ENCODE peak calls at places on chromosome 1, in four cellular contexts. One of them, this sample, is unnamed.

GRCh38 chr1:23555949-23556640 is 3.2 kb downstream of the ID3 start:
- DNase-seq in IMR-90: peak
- DNase-seq in ovary: peak
- DNase-seq in prostate gland: no peak
- DNase-seq in this sample: no peak

GRCh38 chr1:208132287-208132882 is 111.8 kb downstream of the PLXNA2 start:
- DNase-seq in IMR-90: peak
- DNase-seq in ovary: peak
- DNase-seq in prostate gland: peak
- DNase-seq in this sample: peak

GRCh38 chr1:97603218-97603617 is 317.6 kb downstream of the DPYD start:
- DNase-seq in IMR-90: no peak
- DNase-seq in ovary: no peak
- DNase-seq in prostate gland: no peak
- DNase-seq in this sample: no peak

GRCh38 chr1:8409107-8409506 is 91.2 kb downstream of the SLC45A1 start:
- DNase-seq in IMR-90: peak
- DNase-seq in ovary: no peak
- DNase-seq in prostate gland: no peak
- DNase-seq in this sample: peak

GRCh38 chr1:84995484-84996334 is 1.2 kb downstream of the MCOLN2 start:
- DNase-seq in IMR-90: no peak
- DNase-seq in ovary: no peak
- DNase-seq in prostate gland: no peak
- DNase-seq in this sample: no peak

GRCh38 chr1:170214980-170215910 is 69.5 kb downstream of the NTMT2 start:
- DNase-seq in IMR-90: no peak
- DNase-seq in ovary: peak
- DNase-seq in prostate gland: no peak
- DNase-seq in this sample: no peak

GRCh38 chr1:220391426-220391825 is 119.2 kb upstream of the RAB3GAP2 start:
- DNase-seq in IMR-90: no peak
- DNase-seq in ovary: no peak
- DNase-seq in prostate gland: no peak
- DNase-seq in this sample: no peak

GRCh38 chr1:225653463-225654276 is 747 bp upstream of the ENAH start:
- DNase-seq in IMR-90: peak
- DNase-seq in ovary: peak
- DNase-seq in prostate gland: peak
- DNase-seq in this sample: peak

GRCh38 chr1:54653036-54653435 is 11.4 kb downstream of the MROH7 start:
- DNase-seq in IMR-90: peak
- DNase-seq in ovary: no peak
- DNase-seq in prostate gland: no peak
- DNase-seq in this sample: no peak

GRCh38 chr1:111654839-111655238 is 35.2 kb downstream of the RAP1A start:
- DNase-seq in IMR-90: no peak
- DNase-seq in ovary: no peak
- DNase-seq in prostate gland: no peak
- DNase-seq in this sample: peak

GRCh38 chr1:16464917-16465625 is 24.5 kb downstream of the NECAP2 start:
- DNase-seq in IMR-90: peak
- DNase-seq in ovary: peak
- DNase-seq in prostate gland: no peak
- DNase-seq in this sample: no peak

GRCh38 chr1:225454733-225455132 is 26.9 kb upstream of the LBR start:
- DNase-seq in IMR-90: peak
- DNase-seq in ovary: no peak
- DNase-seq in prostate gland: no peak
- DNase-seq in this sample: no peak

GRCh38 chr1:111732718-111733117 is 6.5 kb downstream of the INKA2 start:
- DNase-seq in IMR-90: no peak
- DNase-seq in ovary: no peak
- DNase-seq in prostate gland: no peak
- DNase-seq in this sample: no peak

GRCh38 chr1:187413770-187414169 is 585.0 kb downstream of the PLA2G4A start:
- DNase-seq in IMR-90: peak
- DNase-seq in ovary: no peak
- DNase-seq in prostate gland: no peak
- DNase-seq in this sample: no peak

GRCh38 chr1:232131715-232132391 is 498.1 kb downstream of the SIPA1L2 start:
- DNase-seq in IMR-90: no peak
- DNase-seq in ovary: no peak
- DNase-seq in prostate gland: no peak
- DNase-seq in this sample: no peak

GRCh38 chr1:151616505-151616849 is 4.6 kb downstream of the SNX27 start:
- DNase-seq in IMR-90: peak
- DNase-seq in ovary: no peak
- DNase-seq in prostate gland: no peak
- DNase-seq in this sample: no peak

GRCh38 chr1:110393691-110394564 is 3.1 kb upstream of the SLC16A4 start:
- DNase-seq in IMR-90: peak
- DNase-seq in ovary: no peak
- DNase-seq in prostate gland: no peak
- DNase-seq in this sample: no peak

GRCh38 chr1:236303675-236304074 is 21.9 kb upstream of the ERO1B start:
- DNase-seq in IMR-90: no peak
- DNase-seq in ovary: no peak
- DNase-seq in prostate gland: no peak
- DNase-seq in this sample: no peak

GRCh38 chr1:42141978-42142377 is 11.2 kb upstream of the GUCA2B start:
- DNase-seq in IMR-90: no peak
- DNase-seq in ovary: no peak
- DNase-seq in prostate gland: no peak
- DNase-seq in this sample: no peak

GRCh38 chr1:15762546-15762945 is 4.0 kb downstream of the FBLIM1 start:
- DNase-seq in IMR-90: no peak
- DNase-seq in ovary: no peak
- DNase-seq in prostate gland: no peak
- DNase-seq in this sample: no peak

GRCh38 chr1:228094432-228095016 is 8.6 kb downstream of the C1orf35 start:
- DNase-seq in IMR-90: no peak
- DNase-seq in ovary: no peak
- DNase-seq in prostate gland: no peak
- DNase-seq in this sample: no peak

GRCh38 chr1:245512980-245513578 is 358.3 kb downstream of the KIF26B start:
- DNase-seq in IMR-90: no peak
- DNase-seq in ovary: peak
- DNase-seq in prostate gland: no peak
- DNase-seq in this sample: no peak

GRCh38 chr1:25620211-25620610 is 3.6 kb downstream of the MAN1C1 start:
- DNase-seq in IMR-90: no peak
- DNase-seq in ovary: no peak
- DNase-seq in prostate gland: no peak
- DNase-seq in this sample: no peak

GRCh38 chr1:229130028-229130668 is 140.8 kb upstream of the RAB4A start:
- DNase-seq in IMR-90: no peak
- DNase-seq in ovary: no peak
- DNase-seq in prostate gland: no peak
- DNase-seq in this sample: no peak

GRCh38 chr1:225896937-225897549 is 8.1 kb upstream of the LEFTY1 start:
- DNase-seq in IMR-90: peak
- DNase-seq in ovary: no peak
- DNase-seq in prostate gland: peak
- DNase-seq in this sample: peak

GRCh38 chr1:911875-912739 is 11.6 kb upstream of the SAMD11 start:
- DNase-seq in IMR-90: no peak
- DNase-seq in ovary: peak
- DNase-seq in prostate gland: no peak
- DNase-seq in this sample: no peak

GRCh38 chr1:158019177-158019868 is 25.9 kb downstream of the KIRREL1 start:
- DNase-seq in IMR-90: peak
- DNase-seq in ovary: no peak
- DNase-seq in prostate gland: peak
- DNase-seq in this sample: no peak

GRCh38 chr1:35882945-35883680 is at the start of gene AGO1:
- DNase-seq in IMR-90: peak
- DNase-seq in ovary: peak
- DNase-seq in prostate gland: peak
- DNase-seq in this sample: peak
- TF ChIP-seq POLR2A in IMR-90: no peak
- TF ChIP-seq POLR2A in ovary: peak
- TF ChIP-seq POLR2A in prostate gland: peak
- TF ChIP-seq POLR2A in this sample: peak

GRCh38 chr1:234605983-234606730 is 3.8 kb downstream of the IRF2BP2 start:
- DNase-seq in IMR-90: peak
- DNase-seq in ovary: no peak
- DNase-seq in prostate gland: no peak
- DNase-seq in this sample: no peak
- TF ChIP-seq POLR2A in IMR-90: no peak
- TF ChIP-seq POLR2A in ovary: no peak
- TF ChIP-seq POLR2A in prostate gland: peak
- TF ChIP-seq POLR2A in this sample: peak

DNA sequence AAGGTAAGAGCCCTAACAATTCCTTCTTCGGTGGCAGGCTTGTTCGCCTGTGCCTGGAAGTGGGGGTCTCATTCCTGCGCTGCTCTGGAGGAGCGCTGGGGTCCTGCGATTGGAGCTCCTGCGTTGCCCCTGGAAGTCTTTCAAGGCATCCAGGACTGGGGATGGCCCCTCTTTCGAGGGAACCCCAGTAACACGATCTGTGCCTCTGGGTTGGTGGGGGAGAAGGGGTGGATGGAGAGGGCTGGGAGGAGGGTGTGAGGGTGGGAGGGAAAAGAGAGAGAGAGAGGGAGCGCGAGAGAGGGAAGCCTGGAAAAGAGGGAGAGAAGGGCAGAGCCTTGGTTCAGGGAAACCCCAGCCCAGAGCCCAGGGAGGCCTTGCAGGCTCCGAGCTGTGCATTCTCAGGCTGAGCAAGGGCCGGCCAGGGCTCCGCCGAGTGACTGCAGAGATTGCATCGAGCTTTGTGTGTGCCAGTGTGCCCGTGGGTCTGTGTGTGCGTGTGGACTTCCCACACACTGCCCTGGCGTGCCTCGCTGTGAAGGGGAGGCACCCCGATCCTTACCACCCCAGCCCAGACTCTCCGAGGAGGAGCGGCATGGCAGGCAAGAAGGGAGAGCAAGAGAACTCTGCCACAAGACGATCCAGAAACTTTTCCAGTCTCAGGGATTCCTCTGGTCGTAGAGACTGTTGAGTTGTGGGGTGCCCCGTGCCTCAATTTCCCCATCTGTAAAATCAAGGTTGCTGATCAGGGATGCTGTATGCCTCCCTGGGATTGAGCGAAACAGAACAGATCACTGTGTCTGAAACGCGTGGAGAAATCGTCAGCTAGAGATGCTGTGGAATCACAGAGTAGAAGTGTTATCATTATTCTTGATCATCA is 609 bp downstream of the BCL9 start:
- DNase-seq in IMR-90: peak
- DNase-seq in ovary: peak
- DNase-seq in prostate gland: peak
- DNase-seq in this sample: no peak
- TF ChIP-seq POLR2A in IMR-90: no peak
- TF ChIP-seq POLR2A in ovary: peak
- TF ChIP-seq POLR2A in prostate gland: peak
- TF ChIP-seq POLR2A in this sample: no peak

GRCh38 chr1:52676249-52676903 is 21.8 kb downstream of the COA7 start:
- DNase-seq in IMR-90: no peak
- DNase-seq in ovary: no peak
- DNase-seq in prostate gland: no peak
- DNase-seq in this sample: no peak
- TF ChIP-seq POLR2A in IMR-90: no peak
- TF ChIP-seq POLR2A in ovary: no peak
- TF ChIP-seq POLR2A in prostate gland: no peak
- TF ChIP-seq POLR2A in this sample: no peak

GRCh38 chr1:38477811-38478210 is 381.8 kb downstream of the RRAGC start:
- DNase-seq in IMR-90: no peak
- DNase-seq in ovary: no peak
- DNase-seq in prostate gland: no peak
- DNase-seq in this sample: no peak

GRCh38 chr1:38476111-38476783 is 383.3 kb downstream of the RRAGC start:
- DNase-seq in IMR-90: no peak
- DNase-seq in ovary: no peak
- DNase-seq in prostate gland: no peak
- DNase-seq in this sample: no peak

GRCh38 chr1:38476784-38477175 is 382.8 kb downstream of the RRAGC start:
- DNase-seq in IMR-90: no peak
- DNase-seq in ovary: no peak
- DNase-seq in prostate gland: no peak
- DNase-seq in this sample: no peak

GRCh38 chr1:38475624-38476005 is 384.0 kb downstream of the RRAGC start:
- DNase-seq in IMR-90: no peak
- DNase-seq in ovary: no peak
- DNase-seq in prostate gland: no peak
- DNase-seq in this sample: no peak

GRCh38 chr1:38474738-38475623 is 384.6 kb downstream of the RRAGC start:
- DNase-seq in IMR-90: no peak
- DNase-seq in ovary: no peak
- DNase-seq in prostate gland: no peak
- DNase-seq in this sample: peak
- TF ChIP-seq POLR2A in IMR-90: no peak
- TF ChIP-seq POLR2A in ovary: no peak
- TF ChIP-seq POLR2A in prostate gland: no peak
- TF ChIP-seq POLR2A in this sample: peak

DNA sequence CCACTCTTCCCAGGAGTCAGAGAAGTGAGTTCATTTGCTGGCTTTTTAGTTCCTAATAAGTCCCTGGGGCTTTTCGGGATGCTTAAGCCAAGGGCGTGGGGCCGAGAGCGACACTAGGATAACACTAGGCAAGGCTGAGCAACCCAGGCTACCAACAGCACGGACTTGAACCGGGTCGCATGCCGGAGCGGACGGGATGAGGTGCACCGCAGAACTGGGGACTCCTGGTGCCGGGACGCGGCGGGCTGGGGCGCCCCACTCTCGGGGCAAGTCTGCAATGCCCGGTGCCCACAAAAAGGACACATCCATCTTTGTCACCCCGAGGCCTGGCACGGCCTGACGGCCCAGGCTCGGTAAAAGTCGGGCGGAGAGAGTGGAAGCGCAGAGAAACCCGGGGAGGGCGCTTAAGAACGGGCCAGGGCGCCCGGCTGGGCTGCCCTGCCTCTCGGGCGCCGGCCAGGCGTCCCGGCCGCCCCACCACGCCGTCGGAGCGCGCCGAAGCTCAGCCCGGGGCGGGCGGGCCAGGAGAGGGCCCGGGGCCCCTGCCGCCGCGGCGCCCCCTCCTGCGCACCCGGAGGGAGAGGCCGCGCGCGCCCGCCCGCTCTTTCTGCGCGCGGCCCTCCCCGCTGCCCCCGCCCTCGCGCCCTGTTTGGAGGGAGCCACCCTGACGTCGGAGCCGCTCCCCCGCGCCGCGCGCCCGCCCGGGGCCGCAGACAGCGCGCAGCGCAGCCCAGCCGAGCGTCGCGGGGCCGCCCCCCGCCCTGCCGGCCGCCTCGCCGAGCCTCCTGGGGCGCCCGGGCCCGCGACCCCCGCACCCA is at the start of gene NBL1:
- DNase-seq in IMR-90: peak
- DNase-seq in ovary: peak
- DNase-seq in prostate gland: peak
- DNase-seq in this sample: peak
- TF ChIP-seq POLR2A in IMR-90: no peak
- TF ChIP-seq POLR2A in ovary: peak
- TF ChIP-seq POLR2A in prostate gland: peak
- TF ChIP-seq POLR2A in this sample: no peak

This sample was measured in GM12891.